ENCODE peak calls at places on chromosomes 3 and 15, in ten cellular contexts. C is fibroblast of lung, U is endothelial cell of umbilical vein, B is A549, V is mucosa of descending colon, A is upper lobe of right lung, Z is hepatocyte, T is cardiac muscle cell, S is lower lobe of right lung, P is uterus. R is an unnamed sample. For H3K4me1, the result is how much of the 10 kb centered on the place peaks cover.

GRCh38 chr15:29925227-29926082 is 103.2 kb upstream of the TJP1 start:
- DNase-seq in C (peak), U (peak), B (peak), V (peak), A (peak), Z (peak), T (peak), S (peak), P (peak), R (peak)

GRCh38 chr15:89429023-89429422 is 67.4 kb downstream of the RHCG start:
- DNase-seq in C (no peak), U (no peak), B (no peak), V (no peak), A (no peak), Z (no peak), T (no peak), S (no peak), P (no peak), R (no peak)

GRCh38 chr3:24299236-24299635 is 195.4 kb downstream of the THRB start:
- DNase-seq in C (peak), U (no peak), B (no peak), V (no peak), A (no peak), Z (no peak), T (peak), S (no peak), P (no peak), R (no peak)

GRCh38 chr3:124887177-124887995 is at the start of gene ITGB5:
- DNase-seq in C (peak), U (peak), B (peak), V (peak), A (peak), Z (peak), T (peak), S (peak), P (peak), R (peak)

GRCh38 chr3:58784425-58784824 is 117.9 kb upstream of the FAM3D start:
- DNase-seq in C (no peak), U (no peak), B (no peak), V (no peak), A (no peak), Z (no peak), T (no peak), S (no peak), P (no peak), R (no peak)

GRCh38 chr3:56398659-56399058 is 69.6 kb downstream of the ERC2 start:
- DNase-seq in C (no peak), U (no peak), B (no peak), V (no peak), A (no peak), Z (no peak), T (no peak), S (no peak), P (no peak), R (no peak)

GRCh38 chr3:55795736-55796135 is 308.6 kb upstream of the WNT5A start:
- DNase-seq in C (peak), U (no peak), B (no peak), V (no peak), A (no peak), Z (no peak), T (no peak), S (no peak), P (no peak), R (no peak)

GRCh38 chr3:149657796-149658443 is at the start of gene WWTR1:
- DNase-seq in C (peak), U (peak), B (peak), V (peak), A (peak), Z (peak), T (peak), S (peak), P (peak), R (peak)

GRCh38 chr15:83926116-83926515 is 272.2 kb downstream of the ADAMTSL3 start:
- DNase-seq in C (no peak), U (no peak), B (no peak), V (no peak), A (no peak), Z (no peak), T (peak), S (no peak), P (no peak), R (no peak)

GRCh38 chr3:107241217-107241616 is 136.0 kb upstream of the CCDC54 start:
- DNase-seq in C (peak), U (no peak), B (peak), V (peak), A (peak), Z (peak), T (no peak), S (peak), P (no peak), R (no peak)

GRCh38 chr3:69342074-69342473 is 43.8 kb downstream of the FRMD4B start:
- DNase-seq in C (no peak), U (no peak), B (no peak), V (no peak), A (no peak), Z (no peak), T (no peak), S (no peak), P (no peak), R (no peak)

GRCh38 chr15:48696627-48697312 is 51.3 kb upstream of the FBN1 start:
- DNase-seq in C (peak), U (peak), B (no peak), V (no peak), A (no peak), Z (no peak), T (no peak), S (no peak), P (no peak), R (no peak)

GRCh38 chr15:74815121-74815933 is 2.7 kb downstream of the LMAN1L start:
- DNase-seq in C (no peak), U (no peak), B (no peak), V (peak), A (no peak), Z (no peak), T (no peak), S (no peak), P (no peak), R (no peak)

GRCh38 chr3:108250626-108251025 is 28.4 kb upstream of the IFT57 start:
- DNase-seq in C (peak), U (no peak), B (no peak), V (no peak), A (no peak), Z (no peak), T (peak), S (no peak), P (no peak), R (no peak)

GRCh38 chr3:170301404-170301803 is 56.1 kb upstream of the SKIL start:
- DNase-seq in C (peak), U (peak), B (no peak), V (no peak), A (no peak), Z (no peak), T (peak), S (no peak), P (no peak), R (no peak)

GRCh38 chr3:58102976-58103447 is 94.8 kb downstream of the FLNB start:
- DNase-seq in C (no peak), U (no peak), B (no peak), V (no peak), A (no peak), Z (peak), T (no peak), S (no peak), P (no peak), R (no peak)

DNA sequence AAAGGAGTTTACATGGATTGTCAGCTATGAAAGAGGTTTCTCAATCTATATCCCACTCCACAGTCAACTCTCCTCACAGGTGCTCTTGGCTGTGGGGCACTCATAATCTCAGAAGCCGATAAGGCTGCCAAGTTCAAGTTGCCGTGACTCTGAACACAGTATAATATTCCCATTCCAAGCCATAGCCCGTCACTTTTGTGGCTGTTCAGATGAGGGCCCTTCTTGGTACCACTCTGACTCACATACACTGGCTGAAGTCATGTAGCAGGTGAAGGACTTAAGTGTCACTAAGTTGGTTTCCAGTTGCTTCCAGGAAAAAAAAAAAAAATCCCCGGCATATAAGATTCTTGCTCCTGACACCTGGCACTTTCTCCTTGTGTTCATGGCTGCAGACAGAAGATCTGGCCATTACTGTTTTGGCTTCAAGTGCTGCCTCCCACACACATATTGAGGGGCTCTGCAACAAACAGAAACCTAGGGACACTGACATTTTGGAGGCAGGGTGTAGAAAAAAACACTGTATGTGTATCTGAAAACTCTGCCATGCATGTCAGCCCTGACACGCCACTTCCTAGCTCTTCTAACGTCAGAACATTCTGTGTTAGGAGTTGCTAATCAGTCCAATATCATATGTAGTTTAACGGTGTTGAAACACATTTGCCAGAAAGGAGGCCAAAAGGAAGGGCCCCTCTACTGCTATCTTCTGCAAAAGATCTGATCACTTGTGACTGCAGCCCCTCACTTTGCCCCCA is 170.2 kb upstream of the ICE2 start:
- DNase-seq in C (no peak), U (no peak), B (no peak), V (no peak), A (no peak), Z (no peak), T (no peak), S (no peak), P (no peak), R (no peak)
- H3K4me1 ChIP-seq in C (under half), U (under half), B (under half), V (under half), A (under half), Z (under half), T (under half), S (under half), P (under half), R (under half)

DNA sequence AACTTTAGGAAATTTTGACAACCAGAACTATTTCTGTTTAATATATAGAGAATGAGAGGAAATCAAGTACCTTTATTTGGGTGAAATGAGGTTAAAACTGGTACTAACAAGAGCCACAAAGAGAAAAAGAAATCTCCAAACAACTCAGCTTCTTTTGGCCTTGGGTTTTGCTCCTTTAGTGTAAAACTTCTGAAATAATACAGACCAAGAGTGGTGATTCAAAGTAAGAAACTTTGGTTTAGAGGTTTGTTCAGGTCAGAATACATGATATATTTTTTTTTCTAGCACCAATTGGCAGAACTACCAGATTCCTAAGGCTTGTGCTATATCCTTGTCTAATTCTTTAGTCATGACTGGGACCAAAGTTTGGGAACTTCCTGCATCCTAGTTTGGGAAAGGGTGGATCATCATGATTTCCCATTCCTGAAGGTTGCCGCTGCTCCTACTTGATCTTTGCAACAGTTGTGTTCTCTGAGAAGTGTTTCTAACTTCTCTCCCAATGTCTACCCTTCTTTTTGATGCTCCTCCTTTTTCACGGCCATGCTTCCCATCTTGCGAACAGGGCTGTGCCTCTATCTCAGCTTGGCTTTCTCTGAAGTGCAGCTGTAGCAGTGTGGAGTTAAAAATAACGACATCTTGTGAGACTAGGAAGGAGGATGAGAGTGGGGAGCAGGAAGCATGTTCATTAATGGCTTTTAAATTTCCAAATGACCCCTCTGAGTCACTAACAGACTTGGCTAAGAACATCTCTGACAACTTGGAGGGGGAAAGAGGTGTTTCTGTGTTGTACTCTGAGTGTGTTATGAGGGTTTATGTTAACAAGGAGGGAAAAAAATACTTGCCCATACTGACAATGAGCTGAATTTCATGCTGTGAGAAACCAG is 87.7 kb downstream of the KCNAB1 start:
- DNase-seq in C (peak), U (peak), B (no peak), V (no peak), A (no peak), Z (no peak), T (no peak), S (no peak), P (no peak), R (no peak)
- H3K4me3 ChIP-seq in C (no peak), U (no peak), B (no peak), V (no peak), A (no peak), Z (no peak), T (no peak), S (no peak), P (no peak), R (no peak)

GRCh38 chr3:98612996-98613517 is 19.6 kb upstream of the CPOX start:
- DNase-seq in C (no peak), U (no peak), B (no peak), V (no peak), A (peak), Z (no peak), T (no peak), S (peak), P (no peak), R (no peak)

GRCh38 chr3:98613616-98614015 is 20.2 kb upstream of the CPOX start:
- DNase-seq in C (peak), U (no peak), B (no peak), V (no peak), A (no peak), Z (no peak), T (peak), S (no peak), P (no peak), R (no peak)

GRCh38 chr3:98617841-98618240 is 24.4 kb upstream of the CPOX start:
- DNase-seq in C (no peak), U (no peak), B (no peak), V (no peak), A (no peak), Z (no peak), T (no peak), S (no peak), P (no peak), R (no peak)

GRCh38 chr3:98608029-98608428 is 14.6 kb upstream of the CPOX start:
- DNase-seq in C (no peak), U (no peak), B (no peak), V (no peak), A (no peak), Z (no peak), T (no peak), S (no peak), P (no peak), R (no peak)

DNA sequence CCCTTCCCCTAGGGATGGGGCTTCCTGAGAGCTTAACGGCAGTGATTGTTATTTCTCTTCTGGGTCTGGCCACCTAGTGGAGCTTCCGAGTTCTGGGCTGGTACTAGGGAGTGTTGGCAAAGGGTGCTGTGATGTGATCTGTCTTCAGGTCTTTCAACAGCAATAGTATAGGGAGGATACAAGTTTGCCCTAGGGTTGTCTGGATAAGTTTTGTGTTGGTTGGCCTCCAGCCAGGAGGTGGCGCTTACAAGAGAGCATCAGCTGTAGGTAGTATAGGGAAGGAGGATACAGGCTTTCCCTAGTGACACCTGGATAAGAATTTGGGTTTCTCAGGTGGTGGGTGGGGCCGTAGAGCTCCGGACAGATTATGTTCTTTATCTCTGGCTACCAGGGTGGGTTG is 19.2 kb upstream of the CPOX start:
- DNase-seq in C (no peak), U (no peak), B (no peak), V (no peak), A (no peak), Z (peak), T (peak), S (peak), P (no peak), R (no peak)
- TF ChIP-seq CTCF in C (no peak), U (no peak), B (no peak), V (no peak), A (no peak), Z (no peak), T (no peak), S (no peak), P (no peak), R (no peak)

GRCh38 chr3:196634224-196634623 is 5.3 kb upstream of the NRROS start:
- DNase-seq in C (no peak), U (no peak), B (no peak), V (no peak), A (no peak), Z (no peak), T (no peak), S (no peak), P (no peak), R (no peak)
- H3K4me1 ChIP-seq in C (under half), U (under half), B (under half), V (under half), A (under half), Z (under half), T (under half), S (under half), P (under half), R (under half)

GRCh38 chr3:66692108-66692750 is 191.4 kb upstream of the LRIG1 start:
- DNase-seq in C (peak), U (no peak), B (no peak), V (no peak), A (no peak), Z (peak), T (no peak), S (no peak), P (no peak), R (no peak)
- H3K4me3 ChIP-seq in C (no peak), U (no peak), B (no peak), V (no peak), A (no peak), Z (no peak), T (no peak), S (no peak), P (no peak), R (no peak)

DNA sequence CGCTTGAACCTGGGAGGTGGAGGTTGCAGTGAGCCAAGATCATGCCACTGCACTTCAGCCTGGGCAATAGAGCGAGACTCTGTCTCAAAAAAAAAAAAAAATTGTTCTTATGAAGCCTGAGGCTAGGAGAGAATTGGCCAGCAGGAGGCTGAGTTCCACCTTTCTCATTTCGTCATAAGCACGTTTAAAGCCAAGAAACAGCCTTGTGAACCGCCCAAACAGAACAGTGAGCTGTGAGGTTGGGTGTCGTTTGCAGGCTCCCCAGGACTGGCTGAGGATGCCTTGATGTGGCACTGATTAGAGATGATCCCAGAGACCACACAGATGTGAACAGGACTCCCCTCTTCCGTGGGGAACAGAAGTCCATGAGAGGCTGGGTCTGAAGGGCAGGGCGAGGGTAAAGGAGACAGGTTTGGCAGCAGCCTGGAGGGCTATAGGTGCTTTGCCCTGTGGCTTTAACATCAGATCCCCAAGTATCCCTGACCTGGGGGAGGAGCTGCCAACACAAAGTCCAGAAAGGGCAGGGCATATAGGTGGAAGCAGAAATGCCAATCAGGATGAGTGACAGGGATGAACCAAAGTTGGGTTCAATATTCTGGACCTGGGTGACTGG is 52.9 kb downstream of the CLEC3B start:
- DNase-seq in C (no peak), U (no peak), B (no peak), V (no peak), A (no peak), Z (no peak), T (peak), S (no peak), P (no peak), R (no peak)
- TF ChIP-seq CTCF in C (no peak), U (no peak), B (no peak), V (no peak), A (no peak), Z (peak), T (peak), S (no peak), P (no peak), R (peak)

GRCh38 chr3:176861137-176861536 is 336.1 kb downstream of the TBL1XR1 start:
- DNase-seq in C (no peak), U (no peak), B (no peak), V (no peak), A (no peak), Z (no peak), T (no peak), S (no peak), P (no peak), R (no peak)

GRCh38 chr3:176850498-176850897 is 346.8 kb downstream of the TBL1XR1 start:
- DNase-seq in C (no peak), U (no peak), B (no peak), V (no peak), A (no peak), Z (no peak), T (no peak), S (no peak), P (no peak), R (no peak)

GRCh38 chr3:176855213-176855612 is 342.1 kb downstream of the TBL1XR1 start:
- DNase-seq in C (no peak), U (no peak), B (no peak), V (no peak), A (no peak), Z (no peak), T (no peak), S (no peak), P (no peak), R (no peak)

DNA sequence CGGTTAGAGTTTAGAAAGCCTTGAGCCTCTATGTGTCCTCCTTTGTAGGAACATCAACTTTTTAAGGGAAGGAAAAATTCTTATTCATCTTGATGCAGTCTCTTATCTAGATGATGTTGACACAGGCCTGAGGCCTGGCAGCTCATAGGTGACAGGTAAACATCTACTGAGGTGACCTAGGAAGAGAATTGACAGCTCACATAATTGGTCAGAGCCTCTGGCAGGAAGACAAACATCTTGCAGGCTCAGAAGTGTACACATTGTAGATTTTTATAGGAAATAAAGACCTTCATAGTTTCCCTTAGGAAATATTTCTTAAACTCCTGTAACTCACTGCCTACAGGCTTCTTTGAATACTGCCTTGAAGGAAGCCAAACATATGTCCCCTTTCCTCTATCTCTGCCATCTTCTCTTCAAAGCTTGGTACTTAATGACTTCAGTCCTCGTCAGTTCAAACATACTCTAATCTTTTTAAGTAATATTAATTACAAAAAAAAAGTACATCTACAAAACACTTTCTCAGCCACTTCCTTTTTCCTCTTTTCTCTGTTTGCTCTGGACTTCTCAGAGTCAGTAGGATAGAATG is 341.3 kb downstream of the TBL1XR1 start:
- DNase-seq in C (no peak), U (peak), B (no peak), V (no peak), A (no peak), Z (peak), T (no peak), S (no peak), P (no peak), R (no peak)
- H3K4me1 ChIP-seq in C (under half), U (under half), B (under half), V (under half), A (under half), Z (under half), T (under half), S (under half), P (under half), R (under half)

DNA sequence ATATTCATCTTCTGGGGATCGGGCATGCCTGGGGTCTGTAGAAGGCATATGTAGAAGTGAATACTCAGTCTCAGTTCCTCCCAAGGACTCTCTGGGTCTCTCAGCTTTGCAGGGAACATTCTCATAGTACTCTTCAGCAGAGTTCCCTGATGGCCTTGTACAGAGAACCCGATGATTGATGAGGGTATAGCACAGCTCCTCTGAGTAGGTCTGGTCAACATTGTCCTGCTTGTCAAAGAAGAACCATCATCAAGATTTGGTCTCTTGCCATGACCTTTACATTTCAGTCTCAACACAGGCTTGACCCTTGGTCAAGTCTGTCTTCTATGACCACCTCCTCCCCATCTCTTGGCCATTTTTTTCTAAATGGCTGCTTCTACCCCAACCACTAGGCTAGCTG is 9.5 kb downstream of the GCSAM start:
- DNase-seq in C (no peak), U (no peak), B (no peak), V (no peak), A (no peak), Z (no peak), T (no peak), S (no peak), P (no peak), R (no peak)
- H3K4me3 ChIP-seq in C (no peak), U (no peak), B (no peak), V (no peak), A (no peak), Z (no peak), T (no peak), S (no peak), P (no peak), R (no peak)

R was measured in RWPE2.